ENCODE peak calls at places on chromosomes 7 and 10, in seven cellular contexts. A, U, L, T, E, R and X are unnamed samples.

GRCh38 chr10:6151087-6151977 is 51.4 kb upstream of the PFKFB3 start:
- DNase-seq in A (peak), U (peak), L (peak), T (peak), E (peak), R (peak), X (no peak)

GRCh38 chr7:50838675-50839377 is 56.1 kb upstream of the GRB10 start:
- DNase-seq in A (no peak), U (peak), L (peak), T (no peak), E (no peak), R (no peak), X (no peak)

GRCh38 chr7:26363465-26363864 is 71.8 kb downstream of the SNX10 start:
- DNase-seq in A (no peak), U (no peak), L (no peak), T (no peak), E (no peak), R (no peak), X (no peak)

GRCh38 chr10:103111031-103111917 is 81.8 kb downstream of the NT5C2 start:
- DNase-seq in A (no peak), U (peak), L (peak), T (no peak), E (peak), R (no peak), X (no peak)

GRCh38 chr7:155392726-155393570 is 65.0 kb upstream of the EN2 start:
- DNase-seq in A (no peak), U (no peak), L (no peak), T (no peak), E (no peak), R (no peak), X (no peak)

GRCh38 chr10:16519908-16520861 is 1.5 kb downstream of the C1QL3 start:
- DNase-seq in A (no peak), U (no peak), L (no peak), T (peak), E (no peak), R (peak), X (no peak)

GRCh38 chr7:2084331-2084730 is 148.4 kb downstream of the MAD1L1 start:
- DNase-seq in A (no peak), U (no peak), L (no peak), T (no peak), E (no peak), R (no peak), X (no peak)

GRCh38 chr7:142557971-142558582 is 191.2 kb upstream of the PRSS1 start:
- DNase-seq in A (peak), U (peak), L (peak), T (peak), E (peak), R (peak), X (no peak)

GRCh38 chr7:101169838-101170531 is 4.6 kb upstream of the VGF start:
- DNase-seq in A (peak), U (peak), L (peak), T (peak), E (peak), R (peak), X (peak)

GRCh38 chr7:82175319-82175718 is 268.3 kb downstream of the CACNA2D1 start:
- DNase-seq in A (no peak), U (no peak), L (no peak), T (no peak), E (no peak), R (no peak), X (no peak)

GRCh38 chr7:505171-505570 is 14.5 kb downstream of the PDGFA start:
- DNase-seq in A (no peak), U (no peak), L (no peak), T (no peak), E (no peak), R (peak), X (no peak)

GRCh38 chr7:7746419-7746818 is 28.0 kb upstream of the RPA3 start:
- DNase-seq in A (no peak), U (no peak), L (no peak), T (no peak), E (no peak), R (no peak), X (no peak)

GRCh38 chr10:91127341-91128082 is 93.0 kb upstream of the PCGF5 start:
- DNase-seq in A (no peak), U (no peak), L (peak), T (no peak), E (peak), R (no peak), X (no peak)

GRCh38 chr7:29835718-29836117 is 29.4 kb downstream of the WIPF3 start:
- DNase-seq in A (no peak), U (no peak), L (no peak), T (no peak), E (no peak), R (no peak), X (no peak)

GRCh38 chr7:4307645-4308590 is 374.2 kb upstream of the FOXK1 start:
- DNase-seq in A (no peak), U (no peak), L (no peak), T (no peak), E (no peak), R (no peak), X (no peak)

GRCh38 chr10:71011141-71011540 is 122.8 kb upstream of the PCBD1 start:
- DNase-seq in A (no peak), U (no peak), L (no peak), T (no peak), E (no peak), R (no peak), X (no peak)
- TF ChIP-seq CTCF in A (no peak), U (no peak), L (no peak), T (no peak), E (no peak), R (no peak), X (no peak)

GRCh38 chr7:54560183-54560582 is 18.0 kb downstream of the VSTM2A start:
- DNase-seq in A (no peak), U (no peak), L (no peak), T (no peak), E (no peak), R (no peak), X (no peak)

GRCh38 chr7:54560726-54561125 is 18.6 kb downstream of the VSTM2A start:
- DNase-seq in A (no peak), U (no peak), L (no peak), T (no peak), E (no peak), R (no peak), X (no peak)

GRCh38 chr7:54565432-54565831 is 23.3 kb downstream of the VSTM2A start:
- DNase-seq in A (no peak), U (no peak), L (no peak), T (no peak), E (no peak), R (no peak), X (no peak)

GRCh38 chr7:54559401-54559800 is 17.2 kb downstream of the VSTM2A start:
- DNase-seq in A (no peak), U (no peak), L (no peak), T (no peak), E (no peak), R (no peak), X (no peak)

DNA sequence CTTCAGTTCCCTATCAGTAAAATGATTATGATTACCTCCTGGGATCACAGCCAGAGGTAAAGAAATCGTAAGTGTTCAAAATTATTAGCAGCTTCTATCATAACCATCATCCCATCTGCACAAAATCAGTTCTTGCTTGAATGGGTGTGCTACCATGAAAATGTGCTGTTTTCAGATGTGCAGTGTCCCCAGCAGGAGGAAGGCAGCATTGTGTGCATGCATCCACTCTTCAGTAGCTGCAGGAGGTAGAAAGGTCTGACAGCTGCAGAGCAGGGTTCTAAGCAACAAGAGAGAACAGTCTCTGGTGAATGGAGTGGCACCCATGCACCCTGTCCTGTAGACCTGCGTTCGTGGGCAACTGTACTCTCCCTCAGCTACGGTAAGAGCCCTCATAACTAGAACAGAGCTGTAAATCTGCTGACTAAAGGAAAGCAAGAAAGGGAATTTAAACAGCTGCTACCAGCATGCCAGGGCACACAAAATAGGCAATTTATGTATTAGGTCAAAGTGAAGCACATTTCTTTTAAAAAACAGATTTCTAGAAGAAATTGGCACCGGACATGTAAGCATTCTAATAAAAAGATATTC is 21.2 kb downstream of the VSTM2A start:
- DNase-seq in A (no peak), U (no peak), L (no peak), T (no peak), E (no peak), R (no peak), X (no peak)
- TF ChIP-seq CTCF in A (no peak), U (no peak), L (no peak), T (no peak), E (no peak), R (no peak), X (no peak)

DNA sequence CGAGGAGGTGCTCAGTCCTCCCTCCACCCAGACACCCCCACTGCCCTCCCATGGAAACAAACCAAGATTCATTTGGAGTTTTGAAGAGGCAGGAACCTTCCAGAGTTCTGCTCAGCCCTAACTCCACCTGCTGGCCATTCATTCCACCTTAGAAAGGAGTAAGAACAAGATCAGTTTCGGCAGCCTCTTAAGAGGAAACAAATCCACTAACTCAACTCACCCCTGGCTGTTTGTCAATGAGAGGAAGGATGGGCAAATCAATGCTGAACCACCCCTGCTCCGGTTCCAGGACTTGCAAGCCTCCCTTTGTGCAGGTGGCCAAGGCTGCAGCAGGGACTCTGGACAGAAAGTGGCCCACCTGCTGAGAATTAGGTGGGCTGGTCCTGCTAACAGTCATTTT is 26.2 kb downstream of the CCDC3 start:
- DNase-seq in A (no peak), U (no peak), L (peak), T (peak), E (peak), R (no peak), X (no peak)
- TF ChIP-seq CTCF in A (no peak), U (no peak), L (peak), T (peak), E (peak), R (no peak), X (peak)

GRCh38 chr7:139989366-139990141 is 73.2 kb downstream of the PARP12 start:
- DNase-seq in A (no peak), U (no peak), L (no peak), T (no peak), E (no peak), R (no peak), X (no peak)

GRCh38 chr7:139990571-139990970 is 72.2 kb downstream of the PARP12 start:
- DNase-seq in A (no peak), U (no peak), L (no peak), T (no peak), E (no peak), R (no peak), X (no peak)

GRCh38 chr7:139990142-139990535 is 72.6 kb downstream of the PARP12 start:
- DNase-seq in A (no peak), U (no peak), L (no peak), T (no peak), E (no peak), R (no peak), X (no peak)

GRCh38 chr7:139985811-139986210 is 76.9 kb downstream of the PARP12 start:
- DNase-seq in A (no peak), U (no peak), L (no peak), T (no peak), E (no peak), R (no peak), X (no peak)

GRCh38 chr7:139987691-139988516 is 74.8 kb downstream of the PARP12 start:
- DNase-seq in A (no peak), U (no peak), L (peak), T (no peak), E (no peak), R (no peak), X (no peak)
- TF ChIP-seq CTCF in A (no peak), U (no peak), L (peak), T (no peak), E (peak), R (no peak), X (no peak)

DNA sequence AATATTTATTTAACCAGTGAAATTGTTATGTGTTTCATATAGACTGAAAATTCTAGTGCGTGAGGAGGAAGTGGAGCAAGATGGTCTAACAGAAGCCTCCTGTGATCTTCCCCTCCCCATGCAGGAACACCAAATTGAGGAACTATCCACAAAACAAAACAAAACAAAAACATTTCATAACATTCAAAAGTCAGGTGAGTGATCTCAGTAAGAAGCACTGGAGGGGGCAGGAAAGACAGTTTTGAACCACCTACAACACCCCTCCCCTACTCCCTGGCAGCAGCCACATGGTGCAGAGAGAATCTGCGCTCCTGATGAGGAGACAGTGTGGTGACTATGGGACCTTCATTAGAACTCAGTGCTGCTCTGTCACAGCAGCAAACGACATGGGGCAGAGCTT is 221.9 kb upstream of the SEMA3C start:
- DNase-seq in A (no peak), U (no peak), L (no peak), T (no peak), E (peak), R (no peak), X (no peak)
- TF ChIP-seq CTCF in A (no peak), U (no peak), L (no peak), T (no peak), E (no peak), R (no peak), X (no peak)

DNA sequence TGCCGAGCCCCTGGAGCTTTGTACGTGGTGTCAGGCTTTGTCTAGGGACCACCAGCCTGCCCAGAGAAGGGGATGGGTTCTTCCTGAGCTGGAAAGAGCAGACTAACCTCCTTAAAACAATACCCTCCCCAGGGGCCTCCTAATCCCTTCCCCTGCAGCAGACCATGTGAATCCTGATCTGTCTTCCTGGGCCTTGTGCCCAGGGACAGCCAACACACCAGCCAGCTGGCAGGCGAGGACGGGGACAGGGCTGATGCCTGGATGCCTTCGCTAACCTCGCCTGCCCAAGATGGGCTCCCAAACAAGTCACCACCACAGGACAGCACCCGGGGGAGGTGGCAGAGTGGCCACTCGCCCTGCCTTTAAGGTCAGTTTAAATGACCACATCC is 17.6 kb downstream of the PODXL start:
- DNase-seq in A (no peak), U (no peak), L (no peak), T (no peak), E (no peak), R (no peak), X (no peak)
- TF ChIP-seq CTCF in A (no peak), U (no peak), L (no peak), T (no peak), E (no peak), R (no peak), X (no peak)